ENCODE peak calls at places on chromosomes 16 and 17, in eight cellular contexts. A is astrocyte of the spinal cord, O is mucosa of descending colon, Q is LNCaP clone FGC, E is kidney, M is colonic mucosa, T is HAP-1, Z is prostate gland. V is an unnamed sample.

GRCh38 chr16:68227183-68227793 is 8.6 kb downstream of the ESRP2 start:
- DNase-seq in T (no peak), A (no peak), Q (no peak), M (no peak), E (no peak), O (no peak), Z (no peak), V (no peak)

GRCh38 chr17:3730881-3731429 is 7.3 kb downstream of the HASPIN start:
- DNase-seq in O (no peak), T (no peak), E (no peak), M (no peak), A (peak), Q (no peak), Z (no peak), V (no peak)

GRCh38 chr17:82237746-82238561 is 9.1 kb downstream of the SLC16A3 start:
- DNase-seq in O (no peak), E (peak), Z (no peak), Q (no peak), M (no peak), T (no peak), A (no peak), V (no peak)

GRCh38 chr16:28863929-28864886 is 565 bp downstream of the SH2B1 start:
- DNase-seq in A (peak), T (no peak), Q (no peak), O (no peak), M (peak), E (no peak), Z (no peak), V (peak)

GRCh38 chr16:56277040-56277439 is 85.8 kb downstream of the GNAO1 start:
- DNase-seq in E (no peak), Q (no peak), Z (no peak), O (no peak), M (no peak), A (no peak), T (no peak), V (peak)

GRCh38 chr17:32854834-32855389 is 22.0 kb downstream of the MYO1D start:
- DNase-seq in O (no peak), Z (no peak), A (no peak), M (peak), E (no peak), Q (peak), T (no peak), V (no peak)

GRCh38 chr16:58016841-58017446 is 8.6 kb upstream of the MMP15 start:
- DNase-seq in A (no peak), M (no peak), Q (no peak), O (no peak), T (no peak), Z (no peak), E (peak), V (no peak)

GRCh38 chr17:2396568-2397246 is 4.2 kb downstream of the MNT start:
- DNase-seq in Z (peak), T (peak), A (peak), M (peak), O (peak), E (peak), Q (peak), V (peak)

GRCh38 chr17:69254187-69254586 is 25.6 kb upstream of the ABCA10 start:
- DNase-seq in O (no peak), T (no peak), E (no peak), Z (no peak), Q (no peak), M (no peak), A (no peak), V (no peak)

GRCh38 chr16:10871157-10871991 is 5.6 kb upstream of the CIITA start:
- DNase-seq in T (no peak), Z (peak), A (peak), M (peak), Q (no peak), O (peak), E (peak), V (peak)

GRCh38 chr16:85999778-86000177 is 100.8 kb downstream of the IRF8 start:
- DNase-seq in T (no peak), Q (no peak), E (no peak), A (no peak), Z (no peak), O (no peak), M (no peak), V (no peak)

GRCh38 chr16:85996843-85997242 is 97.9 kb downstream of the IRF8 start:
- DNase-seq in O (no peak), Q (no peak), E (no peak), T (no peak), Z (no peak), A (no peak), M (no peak), V (no peak)

GRCh38 chr16:85995591-85996461 is 96.9 kb downstream of the IRF8 start:
- DNase-seq in A (no peak), Z (no peak), E (no peak), M (no peak), Q (no peak), O (no peak), T (no peak), V (no peak)

GRCh38 chr16:85998868-85999729 is 100.1 kb downstream of the IRF8 start:
- DNase-seq in Z (no peak), A (no peak), T (no peak), E (no peak), O (no peak), M (no peak), Q (no peak), V (no peak)

GRCh38 chr16:85998178-85998867 is 99.4 kb downstream of the IRF8 start:
- DNase-seq in O (no peak), E (no peak), Z (no peak), A (no peak), M (no peak), T (peak), Q (no peak), V (no peak)
- H3K4me3 ChIP-seq in O (no peak), E (no peak), Z (no peak), A (no peak), M (no peak), T (no peak), Q (no peak), V (no peak)

DNA sequence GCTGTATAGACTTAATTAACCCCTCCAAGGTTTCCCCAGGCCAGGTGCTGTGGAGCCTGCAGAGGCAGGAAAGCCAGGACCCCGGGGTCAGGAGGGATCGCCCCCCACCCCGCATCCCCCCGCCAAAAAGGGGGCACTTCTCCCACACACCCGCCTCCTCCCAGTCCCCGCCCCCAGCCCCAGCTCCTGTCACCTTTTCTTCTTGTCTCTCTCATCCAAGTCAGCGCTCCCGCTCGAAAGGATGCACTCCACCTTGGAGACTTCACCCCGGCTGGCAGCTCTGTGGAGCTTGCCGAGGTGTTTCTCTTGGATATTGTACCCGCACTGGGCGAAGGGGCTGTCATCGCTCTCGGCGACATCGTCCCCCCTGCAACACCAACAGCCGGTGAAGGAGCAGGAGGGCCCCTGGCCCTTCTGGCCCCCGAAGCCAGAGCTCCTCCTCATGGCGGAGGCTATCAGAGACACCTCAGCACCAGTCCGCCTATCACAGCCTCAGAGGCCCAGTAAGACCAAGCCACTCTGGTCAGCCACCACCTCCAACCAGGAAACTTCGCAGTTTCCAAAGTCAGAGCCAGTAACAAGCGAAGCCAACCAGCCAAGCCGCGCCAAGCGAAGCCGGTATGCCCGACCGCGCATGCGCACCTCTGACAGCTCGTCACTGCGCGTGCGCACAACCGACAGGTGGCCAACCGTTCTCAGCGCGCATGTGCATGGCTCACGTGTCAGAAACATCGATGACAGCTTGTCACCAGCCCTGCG is 52.5 kb downstream of the SHCBP1 start:
- DNase-seq in T (no peak), E (no peak), Z (no peak), O (no peak), A (no peak), M (no peak), Q (no peak), V (no peak)
- H3K4me3 ChIP-seq in T (no peak), E (no peak), Z (no peak), O (no peak), A (no peak), M (no peak), Q (no peak), V (no peak)

GRCh38 chr16:47600376-47600775 is 139.2 kb downstream of the PHKB start:
- DNase-seq in E (no peak), M (no peak), O (no peak), A (no peak), T (no peak), Q (no peak), Z (no peak), V (no peak)
- H3K4me3 ChIP-seq in E (no peak), M (no peak), O (no peak), A (no peak), T (no peak), Q (no peak), Z (no peak), V (no peak)

GRCh38 chr17:50273654-50274040 is 619 bp upstream of the TMEM92 start:
- DNase-seq in T (no peak), M (no peak), Z (no peak), A (no peak), O (no peak), E (peak), Q (no peak), V (no peak)
- H3K4me3 ChIP-seq in T (peak), M (peak), Z (no peak), A (peak), O (no peak), E (no peak), Q (no peak), V (no peak)

GRCh38 chr17:72119280-72119962 is 1.4 kb upstream of the SOX9 start:
- DNase-seq in Q (no peak), M (no peak), Z (no peak), A (peak), E (no peak), O (no peak), T (no peak), V (no peak)
- H3K4me3 ChIP-seq in Q (no peak), M (peak), Z (peak), A (peak), E (peak), O (no peak), T (no peak), V (no peak)